ENCODE peak calls at places on chromosomes 13 and 19, in eight cellular contexts. One of them, this sample, is unnamed.

GRCh38 chr19:13881231-13881691 is 4.3 kb downstream of the NANOS3 start:
- DNase-seq in mucosa of gallbladder: no peak
- DNase-seq in WTC11: peak
- DNase-seq in left lung: no peak
- DNase-seq in RKO: no peak
- DNase-seq in COLO829: no peak
- DNase-seq in neuronal stem cell: no peak
- DNase-seq in stimulated activated CD4-positive, alpha-beta T cell treated with anti-CD3 and anti-CD28 coated beads, TNF-alpha, amount 100 ng/mL, for 48 hours: no peak
- DNase-seq in this sample: no peak

GRCh38 chr19:46250057-46250456 is 20.5 kb downstream of the IGFL1 start:
- DNase-seq in mucosa of gallbladder: no peak
- DNase-seq in COLO829: no peak
- DNase-seq in WTC11: no peak
- DNase-seq in RKO: no peak
- DNase-seq in neuronal stem cell: no peak
- DNase-seq in stimulated activated CD4-positive, alpha-beta T cell treated with anti-CD3 and anti-CD28 coated beads, TNF-alpha, amount 100 ng/mL, for 48 hours: no peak
- DNase-seq in left lung: no peak
- DNase-seq in this sample: no peak

GRCh38 chr19:54707932-54708331 is 16.3 kb upstream of the KIR3DL3 start:
- DNase-seq in left lung: no peak
- DNase-seq in COLO829: no peak
- DNase-seq in RKO: no peak
- DNase-seq in mucosa of gallbladder: no peak
- DNase-seq in WTC11: no peak
- DNase-seq in neuronal stem cell: no peak
- DNase-seq in stimulated activated CD4-positive, alpha-beta T cell treated with anti-CD3 and anti-CD28 coated beads, TNF-alpha, amount 100 ng/mL, for 48 hours: no peak
- DNase-seq in this sample: no peak

GRCh38 chr13:98576963-98577822 is at the start of gene STK24:
- DNase-seq in WTC11: peak
- DNase-seq in left lung: peak
- DNase-seq in COLO829: no peak
- DNase-seq in RKO: peak
- DNase-seq in stimulated activated CD4-positive, alpha-beta T cell treated with anti-CD3 and anti-CD28 coated beads, TNF-alpha, amount 100 ng/mL, for 48 hours: no peak
- DNase-seq in mucosa of gallbladder: peak
- DNase-seq in neuronal stem cell: peak
- DNase-seq in this sample: peak

GRCh38 chr13:95233026-95233635 is 68.1 kb downstream of the ABCC4 start:
- DNase-seq in stimulated activated CD4-positive, alpha-beta T cell treated with anti-CD3 and anti-CD28 coated beads, TNF-alpha, amount 100 ng/mL, for 48 hours: no peak
- DNase-seq in COLO829: no peak
- DNase-seq in WTC11: no peak
- DNase-seq in RKO: no peak
- DNase-seq in mucosa of gallbladder: no peak
- DNase-seq in left lung: no peak
- DNase-seq in neuronal stem cell: no peak
- DNase-seq in this sample: no peak

GRCh38 chr19:33621811-33622504 is at the start of gene CHST8:
- DNase-seq in stimulated activated CD4-positive, alpha-beta T cell treated with anti-CD3 and anti-CD28 coated beads, TNF-alpha, amount 100 ng/mL, for 48 hours: no peak
- DNase-seq in mucosa of gallbladder: peak
- DNase-seq in WTC11: peak
- DNase-seq in COLO829: no peak
- DNase-seq in RKO: no peak
- DNase-seq in neuronal stem cell: peak
- DNase-seq in left lung: no peak
- DNase-seq in this sample: peak

GRCh38 chr19:15074371-15074770 is 7.6 kb upstream of the OR1I1 start:
- DNase-seq in stimulated activated CD4-positive, alpha-beta T cell treated with anti-CD3 and anti-CD28 coated beads, TNF-alpha, amount 100 ng/mL, for 48 hours: no peak
- DNase-seq in neuronal stem cell: no peak
- DNase-seq in WTC11: no peak
- DNase-seq in COLO829: no peak
- DNase-seq in mucosa of gallbladder: no peak
- DNase-seq in left lung: no peak
- DNase-seq in RKO: no peak
- DNase-seq in this sample: no peak

GRCh38 chr19:6794817-6795431 is 22.4 kb downstream of the VAV1 start:
- DNase-seq in neuronal stem cell: no peak
- DNase-seq in left lung: no peak
- DNase-seq in stimulated activated CD4-positive, alpha-beta T cell treated with anti-CD3 and anti-CD28 coated beads, TNF-alpha, amount 100 ng/mL, for 48 hours: no peak
- DNase-seq in mucosa of gallbladder: no peak
- DNase-seq in RKO: no peak
- DNase-seq in WTC11: no peak
- DNase-seq in COLO829: no peak
- DNase-seq in this sample: peak

GRCh38 chr19:13766095-13766481 is 1.8 kb downstream of the MRI1 start:
- DNase-seq in neuronal stem cell: no peak
- DNase-seq in stimulated activated CD4-positive, alpha-beta T cell treated with anti-CD3 and anti-CD28 coated beads, TNF-alpha, amount 100 ng/mL, for 48 hours: no peak
- DNase-seq in COLO829: no peak
- DNase-seq in WTC11: no peak
- DNase-seq in mucosa of gallbladder: no peak
- DNase-seq in RKO: no peak
- DNase-seq in left lung: no peak
- DNase-seq in this sample: no peak